ENCODE peak calls at places on chromosomes 13 and 19, in six cellular contexts. R, D, O, Y, W and S are unnamed samples.

GRCh38 chr13:79528356-79528755 is 47.4 kb downstream of the NDFIP2 start:
- DNase-seq in R (no peak), D (no peak), O (no peak), Y (no peak), W (no peak), S (no peak)

GRCh38 chr13:98384739-98385138 is 192.2 kb downstream of the STK24 start:
- DNase-seq in R (peak), D (no peak), O (no peak), Y (no peak), W (no peak), S (no peak)

GRCh38 chr19:10417598-10418280 is 2.6 kb upstream of the PDE4A start:
- DNase-seq in R (no peak), D (no peak), O (no peak), Y (no peak), W (no peak), S (no peak)

GRCh38 chr19:5457709-5458108 is 2.5 kb downstream of the ZNRF4 start:
- DNase-seq in R (no peak), D (no peak), O (no peak), Y (no peak), W (no peak), S (no peak)

GRCh38 chr19:27774827-27775226 is 1438.1 kb downstream of the UQCRFS1 start:
- DNase-seq in R (no peak), D (no peak), O (no peak), Y (no peak), W (no peak), S (no peak)

GRCh38 chr13:113021391-113021790 is 52.4 kb downstream of the MCF2L start:
- DNase-seq in R (no peak), D (no peak), O (no peak), Y (no peak), W (no peak), S (no peak)

GRCh38 chr13:59452189-59452588 is 711.5 kb downstream of the DIAPH3 start:
- DNase-seq in R (no peak), D (no peak), O (no peak), Y (no peak), W (no peak), S (no peak)

GRCh38 chr19:49746206-49746958 is 16.7 kb downstream of the TSKS start:
- DNase-seq in R (peak), D (no peak), O (peak), Y (peak), W (peak), S (peak)

GRCh38 chr19:18417250-18418033 is 1.8 kb upstream of the SSBP4 start:
- DNase-seq in R (peak), D (no peak), O (no peak), Y (peak), W (no peak), S (no peak)

GRCh38 chr19:8342684-8343482 is at the start of gene KANK3:
- DNase-seq in R (peak), D (peak), O (peak), Y (peak), W (peak), S (peak)

GRCh38 chr13:113398963-113399754 is 35.2 kb upstream of the GRTP1 start:
- DNase-seq in R (no peak), D (no peak), O (no peak), Y (peak), W (no peak), S (no peak)

GRCh38 chr19:31963741-31964140 is 381.7 kb upstream of the ZNF507 start:
- DNase-seq in R (no peak), D (no peak), O (no peak), Y (peak), W (no peak), S (no peak)

GRCh38 chr19:55688422-55689218 is 13.6 kb downstream of the EPN1 start:
- DNase-seq in R (peak), D (no peak), O (no peak), Y (peak), W (no peak), S (no peak)

GRCh38 chr13:90032841-90033493 is 1314.5 kb upstream of the MIR17HG start:
- DNase-seq in R (no peak), D (no peak), O (no peak), Y (no peak), W (no peak), S (no peak)

GRCh38 chr13:45433381-45433790 is 15.2 kb upstream of the SLC25A30 start:
- DNase-seq in R (no peak), D (no peak), O (no peak), Y (no peak), W (no peak), S (no peak)

GRCh38 chr19:10142701-10143375 is 23.1 kb upstream of the EIF3G start:
- DNase-seq in R (no peak), D (no peak), O (no peak), Y (no peak), W (no peak), S (no peak)

GRCh38 chr13:92355213-92355612 is 871.4 kb upstream of the GPC6 start:
- DNase-seq in R (peak), D (no peak), O (no peak), Y (no peak), W (no peak), S (no peak)

GRCh38 chr19:28239270-28239669 is 973.7 kb downstream of the UQCRFS1 start:
- DNase-seq in R (no peak), D (no peak), O (no peak), Y (no peak), W (no peak), S (no peak)

GRCh38 chr19:29714953-29715694 is at the start of gene C19orf12:
- DNase-seq in R (peak), D (no peak), O (peak), Y (peak), W (no peak), S (peak)

GRCh38 chr13:100304241-100304640 is 215.3 kb downstream of the PCCA start:
- DNase-seq in R (no peak), D (no peak), O (no peak), Y (no peak), W (no peak), S (no peak)

GRCh38 chr13:73059460-73060250 is 850 bp downstream of the KLF5 start:
- DNase-seq in R (no peak), D (no peak), O (no peak), Y (peak), W (no peak), S (peak)

GRCh38 chr13:29991343-29991742 is 140.9 kb upstream of the UBL3 start:
- DNase-seq in R (peak), D (no peak), O (no peak), Y (no peak), W (no peak), S (no peak)

GRCh38 chr19:5789886-5790572 is 934 bp downstream of the DUS3L start:
- DNase-seq in R (no peak), D (no peak), O (no peak), Y (no peak), W (no peak), S (no peak)

GRCh38 chr19:14554382-14554812 is 17.5 kb downstream of the NDUFB7 start:
- DNase-seq in R (no peak), D (no peak), O (no peak), Y (no peak), W (no peak), S (no peak)

GRCh38 chr13:84896128-84896527 is 903.1 kb downstream of the SLITRK6 start:
- DNase-seq in R (peak), D (no peak), O (no peak), Y (no peak), W (peak), S (no peak)

GRCh38 chr19:41843371-41843770 is 1.1 kb downstream of the LYPD4 start:
- DNase-seq in R (no peak), D (no peak), O (no peak), Y (no peak), W (no peak), S (no peak)

GRCh38 chr13:77219401-77219800 is 107.5 kb downstream of the MYCBP2 start:
- DNase-seq in R (no peak), D (no peak), O (no peak), Y (no peak), W (no peak), S (no peak)

GRCh38 chr19:29540128-29540527 is 14.3 kb downstream of the VSTM2B start:
- DNase-seq in R (no peak), D (no peak), O (no peak), Y (no peak), W (no peak), S (no peak)

GRCh38 chr13:99505814-99506269 is 4.6 kb downstream of the TM9SF2 start:
- DNase-seq in R (peak), D (no peak), O (peak), Y (no peak), W (no peak), S (no peak)

DNA sequence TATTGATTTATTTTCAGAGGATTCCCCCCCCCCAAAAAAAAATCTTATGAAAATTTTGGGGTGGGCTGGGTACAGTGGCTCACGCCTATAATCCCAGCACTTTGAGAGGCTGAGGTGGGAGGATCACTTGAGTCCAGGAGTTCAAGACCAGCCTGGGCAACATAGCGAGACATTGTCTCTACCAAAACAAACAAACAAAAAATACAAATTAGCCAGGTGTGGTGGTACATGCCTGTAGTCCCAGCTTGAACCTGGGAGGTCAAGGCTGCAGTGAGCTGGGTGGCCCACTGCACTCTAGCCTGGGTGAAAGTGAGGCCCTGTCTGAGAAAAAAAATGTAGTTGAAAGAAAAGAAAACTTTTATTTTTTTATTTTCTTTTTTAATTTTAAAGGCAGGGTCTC is 17.9 kb downstream of the NECTIN2 start:
- DNase-seq in R (no peak), D (no peak), O (no peak), Y (no peak), W (no peak), S (no peak)
- TF ChIP-seq CTCF in R (no peak), D (no peak), O (no peak), Y (no peak), W (no peak), S (no peak)

GRCh38 chr13:41942462-41943094 is 18.3 kb downstream of the VWA8 start:
- DNase-seq in R (peak), D (no peak), O (peak), Y (no peak), W (no peak), S (no peak)
- TF ChIP-seq CTCF in R (peak), D (no peak), O (peak), Y (peak), W (peak), S (no peak)

DNA sequence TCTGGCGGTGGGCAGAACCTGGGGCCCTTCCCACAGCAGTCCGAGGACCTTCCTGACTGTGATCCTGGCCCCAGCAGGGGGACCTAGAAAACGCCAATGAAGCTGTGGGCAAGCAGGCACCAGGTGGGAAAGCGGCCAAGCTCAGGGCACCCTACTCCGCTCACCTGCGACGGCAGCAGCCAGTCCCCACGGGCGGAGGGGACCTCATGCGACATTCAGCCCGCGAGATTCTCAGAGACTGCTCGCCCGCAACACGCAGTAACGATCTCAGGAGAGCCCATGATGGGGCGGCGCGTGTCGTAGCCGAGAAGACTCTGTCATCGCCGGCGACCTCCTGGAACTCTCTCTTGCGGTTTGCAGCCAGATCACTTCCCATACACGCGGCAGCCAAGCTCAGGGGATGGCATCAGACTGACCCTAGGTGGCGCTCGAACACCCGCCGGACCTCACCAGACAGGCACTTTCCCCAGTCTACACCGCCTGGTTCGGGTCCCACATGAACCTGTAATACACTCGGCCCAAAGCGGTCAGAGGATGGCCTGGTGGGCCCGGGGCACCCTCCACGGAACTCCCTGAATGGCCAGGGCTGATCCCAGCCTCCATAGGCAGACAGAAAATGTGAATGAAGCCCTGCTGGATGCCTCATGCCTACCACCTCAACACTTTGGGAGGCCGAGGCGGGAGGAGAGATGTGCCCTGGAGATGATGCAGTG is 26.5 kb downstream of the MAN2B1 start:
- DNase-seq in R (peak), D (peak), O (no peak), Y (peak), W (peak), S (peak)
- TF ChIP-seq CTCF in R (peak), D (peak), O (no peak), Y (peak), W (peak), S (peak)

DNA sequence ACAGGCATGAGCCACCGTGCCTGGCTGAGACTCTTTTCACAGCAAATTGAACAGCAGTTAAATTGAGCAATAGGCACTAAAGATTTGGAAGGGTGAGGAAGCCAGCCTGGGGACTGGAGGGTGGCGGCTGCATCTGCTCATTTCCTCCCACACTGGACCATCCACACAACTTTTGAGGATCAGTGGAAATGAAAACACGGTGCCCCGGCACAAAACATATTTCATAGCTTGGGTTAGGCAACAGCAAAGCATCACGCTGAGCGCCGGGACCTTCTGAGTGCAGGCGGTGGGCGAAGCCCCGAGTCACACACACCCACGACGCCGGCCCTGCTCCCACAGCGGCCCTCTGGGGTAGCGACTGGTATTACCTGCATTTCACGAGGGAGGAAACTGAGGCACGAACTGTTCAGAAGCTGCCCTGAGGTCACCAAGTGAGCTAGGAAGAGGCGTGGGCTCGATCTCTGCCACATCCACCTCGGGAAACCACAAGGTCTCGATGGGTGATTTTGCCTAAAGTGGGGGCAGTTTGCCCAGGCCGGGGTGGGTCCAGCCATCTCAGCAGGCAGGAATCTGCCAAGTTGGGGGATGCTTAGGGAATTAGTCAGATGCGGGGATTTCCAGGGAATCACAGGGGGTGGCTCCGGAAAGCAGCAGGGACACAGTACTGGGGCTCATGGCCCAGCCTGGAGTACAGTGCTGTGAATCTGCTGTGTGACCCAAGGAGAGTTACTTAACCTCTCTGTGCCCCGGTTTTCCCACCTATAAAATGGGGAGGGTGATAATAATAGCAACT is 3.5 kb upstream of the SBNO2 start:
- DNase-seq in R (peak), D (no peak), O (peak), Y (peak), W (peak), S (no peak)
- TF ChIP-seq CTCF in R (peak), D (no peak), O (no peak), Y (no peak), W (peak), S (no peak)

GRCh38 chr19:57351867-57352266 is 796 bp downstream of the ZNF304 start:
- DNase-seq in R (peak), D (no peak), O (no peak), Y (no peak), W (no peak), S (no peak)
- TF ChIP-seq CTCF in R (no peak), D (no peak), O (no peak), Y (no peak), W (no peak), S (no peak)

GRCh38 chr13:105979586-105979985 is 555.9 kb downstream of the EFNB2 start:
- DNase-seq in R (no peak), D (no peak), O (no peak), Y (no peak), W (no peak), S (no peak)

GRCh38 chr13:105984236-105984635 is 551.2 kb downstream of the EFNB2 start:
- DNase-seq in R (no peak), D (no peak), O (no peak), Y (no peak), W (no peak), S (no peak)

GRCh38 chr13:105979131-105979530 is 556.3 kb downstream of the EFNB2 start:
- DNase-seq in R (no peak), D (no peak), O (no peak), Y (no peak), W (no peak), S (no peak)

DNA sequence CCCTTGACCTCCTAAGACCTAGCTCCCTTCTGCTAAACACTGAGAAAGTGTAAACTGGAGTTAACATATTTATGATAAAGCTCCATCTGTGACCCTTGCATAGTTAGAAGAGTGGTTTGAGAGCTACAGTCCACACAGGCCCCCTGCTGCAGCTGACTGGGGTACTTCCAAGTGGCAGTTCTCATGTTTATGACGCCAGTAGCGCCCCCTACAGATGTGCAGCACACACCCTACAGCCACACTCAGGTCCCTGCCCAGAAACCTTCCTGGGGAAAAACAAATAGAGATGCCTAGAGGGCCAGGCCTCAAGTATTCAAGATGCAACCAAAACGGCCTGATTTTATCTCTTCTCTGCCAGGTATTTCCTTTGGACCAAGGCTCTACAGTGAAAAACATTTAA is 553.2 kb downstream of the EFNB2 start:
- DNase-seq in R (no peak), D (no peak), O (no peak), Y (no peak), W (no peak), S (no peak)
- TF ChIP-seq CTCF in R (no peak), D (no peak), O (no peak), Y (no peak), W (peak), S (no peak)

GRCh38 chr13:46614582-46614981 is 61.6 kb downstream of the LRCH1 start:
- DNase-seq in R (peak), D (no peak), O (peak), Y (no peak), W (no peak), S (no peak)
- TF ChIP-seq CTCF in R (peak), D (no peak), O (peak), Y (peak), W (no peak), S (no peak)